ENCODE peak calls at places on chromosomes 16 and 17, in four cellular contexts. One of them, this sample, is unnamed.

GRCh38 chr16:85316321-85316919 is 204.1 kb upstream of the CIBAR2 start:
- DNase-seq in left ventricle myocardium inferior: peak
- DNase-seq in NCI-H2107: no peak
- DNase-seq in heart right ventricle: peak
- DNase-seq in this sample: peak

GRCh38 chr16:53999841-54000240 is 286.7 kb downstream of the IRX3 start:
- DNase-seq in NCI-H2107: no peak
- DNase-seq in heart right ventricle: no peak
- DNase-seq in left ventricle myocardium inferior: no peak
- DNase-seq in this sample: no peak

GRCh38 chr17:13346996-13347762 is 254.6 kb downstream of the HS3ST3A1 start:
- DNase-seq in left ventricle myocardium inferior: no peak
- DNase-seq in NCI-H2107: no peak
- DNase-seq in heart right ventricle: no peak
- DNase-seq in this sample: no peak

GRCh38 chr17:74330446-74330845 is 4.4 kb downstream of the KIF19 start:
- DNase-seq in left ventricle myocardium inferior: no peak
- DNase-seq in NCI-H2107: no peak
- DNase-seq in heart right ventricle: no peak
- DNase-seq in this sample: no peak

GRCh38 chr16:46690281-46691178 is 1.1 kb downstream of the ORC6 start:
- DNase-seq in NCI-H2107: no peak
- DNase-seq in left ventricle myocardium inferior: no peak
- DNase-seq in heart right ventricle: no peak
- DNase-seq in this sample: no peak

GRCh38 chr16:85392756-85393673 is 220.1 kb upstream of the GSE1 start:
- DNase-seq in heart right ventricle: no peak
- DNase-seq in NCI-H2107: no peak
- DNase-seq in left ventricle myocardium inferior: peak
- DNase-seq in this sample: peak

GRCh38 chr17:81295678-81296381 is 723 bp upstream of the SLC38A10 start:
- DNase-seq in left ventricle myocardium inferior: no peak
- DNase-seq in heart right ventricle: no peak
- DNase-seq in NCI-H2107: no peak
- DNase-seq in this sample: no peak

GRCh38 chr17:38418693-38419507 is 9.4 kb upstream of the ARHGAP23 start:
- DNase-seq in left ventricle myocardium inferior: no peak
- DNase-seq in heart right ventricle: no peak
- DNase-seq in NCI-H2107: no peak
- DNase-seq in this sample: no peak

GRCh38 chr17:75872434-75873351 is 5.7 kb downstream of the TRIM47 start:
- DNase-seq in left ventricle myocardium inferior: peak
- DNase-seq in heart right ventricle: peak
- DNase-seq in NCI-H2107: no peak
- DNase-seq in this sample: peak

GRCh38 chr17:44913676-44914075 is 1.6 kb downstream of the GFAP start:
- DNase-seq in NCI-H2107: no peak
- DNase-seq in heart right ventricle: no peak
- DNase-seq in left ventricle myocardium inferior: no peak
- DNase-seq in this sample: no peak

GRCh38 chr16:69904495-69905170 is 46.5 kb upstream of the CLEC18A start:
- DNase-seq in heart right ventricle: no peak
- DNase-seq in NCI-H2107: no peak
- DNase-seq in left ventricle myocardium inferior: no peak
- DNase-seq in this sample: no peak